ENCODE peak calls at places on chromosomes 1 and 21, in five cellular contexts. Q, A, O, X and F are unnamed samples.

GRCh38 chr1:99326215-99326949 is 62.1 kb downstream of the PLPPR4 start:
- DNase-seq in Q (no peak), A (no peak), O (no peak), X (no peak), F (peak; percentile 44)

GRCh38 chr1:41500378-41500777 is 15.9 kb upstream of the EDN2 start:
- DNase-seq in Q (no peak), A (peak; percentile 21), O (no peak), X (no peak), F (no peak)

GRCh38 chr1:203327684-203328457 is 22.6 kb downstream of the BTG2 start:
- DNase-seq in Q (peak; percentile 60), A (peak; percentile 78), O (peak; percentile 49), X (peak; percentile 86), F (no peak)

GRCh38 chr1:18348354-18348753 is 132.4 kb upstream of the KLHDC7A start:
- DNase-seq in Q (no peak), A (no peak), O (no peak), X (no peak), F (no peak)

GRCh38 chr1:57831624-57832023 is 407.8 kb upstream of the DAB1 start:
- DNase-seq in Q (no peak), A (peak; percentile 2), O (no peak), X (no peak), F (no peak)

GRCh38 chr1:205772607-205773032 is 2.7 kb downstream of the RAB29 start:
- DNase-seq in Q (no peak), A (no peak), O (no peak), X (no peak), F (no peak)

GRCh38 chr1:26999440-26999987 is 6.0 kb downstream of the TRNP1 start:
- DNase-seq in Q (no peak), A (peak; percentile 94), O (no peak), X (no peak), F (peak; percentile 99)

GRCh38 chr21:46005481-46005881 is 23.9 kb downstream of the COL6A1 start:
- DNase-seq in Q (no peak), A (no peak), O (no peak), X (peak; percentile 18), F (no peak)

GRCh38 chr21:41064951-41065350 is 103.0 kb upstream of the BACE2 start:
- DNase-seq in Q (no peak), A (no peak), O (no peak), X (no peak), F (no peak)

GRCh38 chr1:167635233-167635648 is 5.2 kb downstream of the RCSD1 start:
- DNase-seq in Q (no peak), A (no peak), O (no peak), X (no peak), F (peak; percentile 85)

GRCh38 chr1:203289281-203289981 is 15.9 kb upstream of the BTG2 start:
- DNase-seq in Q (peak; percentile 84), A (no peak), O (peak; percentile 72), X (peak; percentile 93), F (no peak)

GRCh38 chr1:42340093-42340492 is 5.1 kb upstream of the FOXJ3 start:
- DNase-seq in Q (no peak), A (peak; percentile 34), O (no peak), X (no peak), F (peak; percentile 26)

GRCh38 chr21:34857122-34857713 is 188.4 kb downstream of the CLIC6 start:
- DNase-seq in Q (no peak), A (no peak), O (no peak), X (no peak), F (no peak)

GRCh38 chr1:87853576-87854351 is 525.1 kb downstream of the LMO4 start:
- DNase-seq in Q (no peak), A (no peak), O (no peak), X (no peak), F (no peak)

GRCh38 chr1:38788285-38788684 is 71.3 kb downstream of the RRAGC start:
- DNase-seq in Q (no peak), A (no peak), O (no peak), X (no peak), F (peak; percentile 39)

GRCh38 chr1:166925791-166926483 is 49.4 kb downstream of the ILDR2 start:
- DNase-seq in Q (no peak), A (peak; percentile 96), O (no peak), X (no peak), F (peak; percentile 72)

GRCh38 chr21:42652527-42653491 is 612 bp upstream of the PDE9A start:
- DNase-seq in Q (no peak), A (peak; percentile 75), O (no peak), X (no peak), F (peak; percentile 68)

GRCh38 chr1:10438677-10439163 is 8.5 kb downstream of the CENPS start:
- DNase-seq in Q (no peak), A (no peak), O (no peak), X (no peak), F (no peak)

GRCh38 chr21:15298306-15298705 is 233.5 kb upstream of the NRIP1 start:
- DNase-seq in Q (no peak), A (no peak), O (no peak), X (no peak), F (no peak)

GRCh38 chr1:20603473-20604464 is 14.9 kb downstream of the CDA start:
- DNase-seq in Q (no peak), A (peak; percentile 45), O (no peak), X (no peak), F (no peak)

GRCh38 chr1:187477103-187477502 is 648.4 kb downstream of the PLA2G4A start:
- DNase-seq in Q (no peak), A (no peak), O (no peak), X (no peak), F (no peak)

GRCh38 chr1:109298666-109299086 is 8.1 kb downstream of the MYBPHL start:
- DNase-seq in Q (no peak), A (no peak), O (no peak), X (no peak), F (no peak)

GRCh38 chr1:46180082-46180616 is 3.9 kb upstream of the P3R3URF start:
- DNase-seq in Q (no peak), A (peak; percentile 74), O (no peak), X (peak; percentile 26), F (peak; percentile 80)

GRCh38 chr21:36297555-36297937 is 22.5 kb upstream of the MORC3 start:
- DNase-seq in Q (no peak), A (no peak), O (no peak), X (no peak), F (no peak)

GRCh38 chr1:37714226-37714625 is 21.9 kb downstream of the CDCA8 start:
- DNase-seq in Q (no peak), A (no peak), O (no peak), X (no peak), F (no peak)

GRCh38 chr1:111988377-111988742 is 1.1 kb downstream of the KCND3 start:
- DNase-seq in Q (no peak), A (no peak), O (no peak), X (no peak), F (no peak)

GRCh38 chr1:112054504-112054903 is 65.0 kb upstream of the KCND3 start:
- DNase-seq in Q (no peak), A (no peak), O (no peak), X (no peak), F (no peak)

GRCh38 chr1:178483251-178483957 is 13.4 kb downstream of the CLEC20A start:
- DNase-seq in Q (no peak), A (no peak), O (no peak), X (no peak), F (no peak)

GRCh38 chr1:22963044-22963677 is 9.5 kb downstream of the LACTBL1 start:
- DNase-seq in Q (no peak), A (no peak), O (no peak), X (no peak), F (no peak)

GRCh38 chr1:207020709-207021107 is 11.8 kb downstream of the C1orf116 start:
- DNase-seq in Q (no peak), A (no peak), O (no peak), X (no peak), F (no peak)

GRCh38 chr1:208160259-208160819 is 83.8 kb downstream of the PLXNA2 start:
- DNase-seq in Q (no peak), A (no peak), O (no peak), X (no peak), F (no peak)

GRCh38 chr1:239912471-239912870 is 179.2 kb upstream of the FMN2 start:
- DNase-seq in Q (no peak), A (no peak), O (no peak), X (no peak), F (no peak)

GRCh38 chr1:71780681-71781080 is 501.7 kb downstream of the NEGR1 start:
- DNase-seq in Q (no peak), A (no peak), O (no peak), X (no peak), F (no peak)

GRCh38 chr21:45532826-45533730 is 9.2 kb downstream of the SLC19A1 start:
- DNase-seq in Q (peak; percentile 12), A (no peak), O (no peak), X (peak; percentile 20), F (no peak)

GRCh38 chr1:236734141-236734765 is 48.0 kb downstream of the ACTN2 start:
- DNase-seq in Q (no peak), A (no peak), O (no peak), X (no peak), F (no peak)

GRCh38 chr1:221228594-221228993 is 349.4 kb downstream of the HLX start:
- DNase-seq in Q (no peak), A (no peak), O (no peak), X (no peak), F (peak; percentile 71)

GRCh38 chr1:89945852-89946476 is 48.9 kb upstream of the ZNF326 start:
- DNase-seq in Q (no peak), A (peak; percentile 18), O (no peak), X (no peak), F (no peak)

GRCh38 chr1:233635765-233636502 is 22.0 kb downstream of the KCNK1 start:
- DNase-seq in Q (no peak), A (no peak), O (no peak), X (no peak), F (peak; percentile 80)

GRCh38 chr1:110533230-110533629 is 14.3 kb upstream of the KCNA10 start:
- DNase-seq in Q (no peak), A (no peak), O (no peak), X (no peak), F (no peak)